ENCODE peak calls at places on chromosomes 4 and X, in four cellular contexts. X is cardiac muscle cell, B is IMR-90, O is A673. I is an unnamed sample.
A peak's percentile ranks its signal among the peaks of the same experiment; 100 is the strongest.

GRCh38 chr4:83219344-83219990 is 65.1 kb downstream of the COQ2 start:
- DNase-seq in X (no peak), B (no peak), O (no peak), I (no peak)

GRCh38 chrX:67692246-67692645 is 148.4 kb downstream of the AR start:
- DNase-seq in X (peak; percentile 50), B (peak; percentile 16), O (no peak), I (no peak)

GRCh38 chr4:10891866-10892265 is 207.3 kb upstream of the CLNK start:
- DNase-seq in X (no peak), B (no peak), O (no peak), I (no peak)

GRCh38 chr4:148114436-148114835 is 327.8 kb downstream of the NR3C2 start:
- DNase-seq in O (no peak), B (no peak), X (no peak), I (no peak)

GRCh38 chrX:118074086-118074485 is 42.5 kb downstream of the KLHL13 start:
- DNase-seq in B (no peak), O (no peak), X (no peak), I (no peak)

GRCh38 chr4:7233601-7234000 is 41.3 kb downstream of the SORCS2 start:
- DNase-seq in B (no peak), O (no peak), X (no peak), I (no peak)

GRCh38 chrX:65745992-65746391 is 78.5 kb downstream of the MSN start:
- DNase-seq in B (no peak), O (no peak), X (peak; percentile 22), I (no peak)

GRCh38 chrX:107576841-107577240 is 51.5 kb upstream of the PRPS1 start:
- DNase-seq in O (no peak), B (no peak), X (no peak), I (no peak)

GRCh38 chrX:71532078-71532752 is 689 bp upstream of the OGT start:
- DNase-seq in B (peak; percentile 66), O (peak; percentile 12), X (peak; percentile 35), I (peak; percentile 22)

GRCh38 chrX:117743469-117744251 is 372.9 kb downstream of the KLHL13 start:
- DNase-seq in B (peak; percentile 1), X (no peak), O (peak; percentile 58), I (no peak)

GRCh38 chr4:150943831-150944230 is 71.3 kb downstream of the LRBA start:
- DNase-seq in X (peak; percentile 10), B (no peak), O (no peak), I (no peak)

GRCh38 chr4:40515398-40516293 is 114.0 kb downstream of the RBM47 start:
- DNase-seq in X (peak; percentile 71), O (no peak), B (no peak), I (no peak)

GRCh38 chrX:150489359-150490015 is 78.9 kb upstream of the MTM1 start:
- DNase-seq in B (no peak), O (no peak), X (peak; percentile 23), I (no peak)

GRCh38 chrX:154370300-154370881 is 4.0 kb downstream of the FLNA start:
- DNase-seq in O (no peak), X (peak; percentile 50), B (no peak), I (no peak)

GRCh38 chr4:151418385-151418784 is 9.4 kb downstream of the FHIP1A start:
- DNase-seq in O (no peak), B (peak; percentile 84), X (peak; percentile 56), I (peak; percentile 69)

GRCh38 chrX:1322393-1322792 is 14.2 kb upstream of the IL3RA start:
- DNase-seq in X (no peak), O (no peak), B (no peak), I (no peak)

GRCh38 chr4:83230928-83231327 is 53.7 kb downstream of the COQ2 start:
- DNase-seq in X (no peak), O (no peak), B (no peak), I (no peak)

GRCh38 chr4:189940178-189941004 is at the start of gene FRG1:
- DNase-seq in B (peak; percentile 93), X (peak; percentile 97), O (peak; percentile 95), I (peak; percentile 85)

GRCh38 chr4:11623726-11624037 is 195.0 kb upstream of the HS3ST1 start:
- DNase-seq in O (no peak), X (peak; percentile 41), B (peak; percentile 27), I (no peak)

GRCh38 chr4:126071346-126072333 is 756.9 kb downstream of the FAT4 start:
- DNase-seq in O (no peak), X (peak; percentile 73), B (peak; percentile 78), I (peak; percentile 83)

GRCh38 chr4:73864365-73864764 is 4.8 kb upstream of the CXCL1 start:
- DNase-seq in O (no peak), B (no peak), X (peak; percentile 29), I (no peak)

GRCh38 chr4:17995165-17995564 is 26.4 kb downstream of the LCORL start:
- DNase-seq in B (no peak), X (no peak), O (no peak), I (no peak)

GRCh38 chr4:36152712-36153111 is 91.6 kb downstream of the ARAP2 start:
- DNase-seq in X (no peak), B (no peak), O (no peak), I (no peak)

GRCh38 chr4:183100827-183101226 is 1.8 kb downstream of the WWC2 start:
- DNase-seq in B (no peak), O (no peak), X (no peak), I (no peak)

GRCh38 chr4:183098723-183099536 is at the start of gene WWC2:
- DNase-seq in X (peak; percentile 97), B (peak; percentile 92), O (peak; percentile 96), I (peak; percentile 75)

GRCh38 chr4:183101956-183102480 is 3.0 kb downstream of the WWC2 start:
- DNase-seq in B (no peak), O (no peak), X (no peak), I (no peak)

GRCh38 chr4:183099537-183100297 is 660 bp downstream of the WWC2 start:
- DNase-seq in X (no peak), B (no peak), O (peak; percentile 39), I (no peak)

GRCh38 chr4:183100298-183100599 is 1.2 kb downstream of the WWC2 start:
- DNase-seq in O (no peak), X (no peak), B (no peak), I (no peak)
- H3K4me3 ChIP-seq in O (peak overlapping the region; percentile 89), X (peak overlapping the region; percentile 71), B (peak overlapping the region; percentile 90), I (peak overlapping the region; percentile 90)

GRCh38 chr4:2792711-2793577 is at the start of gene SH3BP2:
- DNase-seq in X (peak; percentile 86), O (peak; percentile 81), B (peak; percentile 49), I (no peak)
- H3K4me3 ChIP-seq in X (peak within 1 kb of the TSS; percentile 44), O (peak within 1 kb of the TSS; percentile 50), B (peak within 1 kb of the TSS; percentile 51), I (peak within 1 kb of the TSS; percentile 71)

GRCh38 chr4:13944095-13944501 is 316.6 kb upstream of the BOD1L1 start:
- DNase-seq in B (no peak), X (no peak), O (no peak), I (no peak)
- H3K4me3 ChIP-seq in B (no peak overlapping the region), X (no peak overlapping the region), O (no peak overlapping the region), I (no peak overlapping the region)

DNA sequence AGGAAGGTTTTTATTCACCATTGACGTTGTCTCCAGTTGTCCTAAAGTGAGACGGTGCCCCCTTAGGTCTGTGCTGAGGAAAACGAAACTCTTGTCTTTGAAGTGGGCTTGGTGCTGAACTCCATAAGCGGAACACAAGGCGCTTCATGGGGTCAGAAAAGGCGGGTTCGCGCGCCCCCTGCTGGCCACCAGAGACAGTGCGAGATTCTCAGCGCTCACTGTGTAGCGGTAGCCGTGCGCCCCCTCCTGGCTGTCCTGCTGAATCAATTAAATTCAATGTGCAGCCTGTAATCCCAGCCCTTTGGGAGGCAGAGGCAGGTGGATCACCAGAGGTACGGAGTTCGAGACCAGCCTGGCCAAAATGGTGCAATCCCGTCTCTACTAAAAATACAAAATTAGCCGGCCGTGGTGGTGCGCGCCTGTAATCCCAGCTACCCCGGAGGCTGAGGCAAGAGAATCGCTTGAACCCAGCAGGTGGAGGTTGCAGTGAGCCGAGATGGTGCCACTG is 64.1 kb downstream of the RLIM start:
- DNase-seq in O (peak; percentile 82), B (peak; percentile 67), X (peak; percentile 84), I (peak; percentile 16)
- H3K4me3 ChIP-seq in O (no peak overlapping the region), B (peak overlapping the region; percentile 38), X (no peak overlapping the region), I (peak overlapping the region; percentile 23)

GRCh38 chrX:148784859-148785655 is 284.6 kb downstream of the AFF2 start:
- DNase-seq in O (no peak), B (no peak), X (no peak), I (no peak)
- H3K4me3 ChIP-seq in O (no peak overlapping the region), B (no peak overlapping the region), X (no peak overlapping the region), I (no peak overlapping the region)

GRCh38 chr4:1748465-1748995 is 27.2 kb downstream of the TACC3 start:
- DNase-seq in B (peak; percentile 41), X (peak; percentile 78), O (peak; percentile 89), I (no peak)
- H3K4me3 ChIP-seq in B (no peak overlapping the region), X (no peak overlapping the region), O (peak overlapping the region; percentile 22), I (no peak overlapping the region)

I was measured in skeletal muscle cell.